ENCODE peak calls at places on chromosome 7, in nine cellular contexts. Y, E, V, Q, C, F, O, A and W are unnamed samples.

GRCh38 chr7:50594734-50595537 is 29.7 kb upstream of the DDC start:
- DNase-seq in V (no peak), E (no peak), A (no peak), O (no peak), Y (no peak), F (no peak), Q (no peak), C (no peak), W (no peak)

GRCh38 chr7:135253851-135254815 is 20.5 kb downstream of the STRA8 start:
- DNase-seq in Y (no peak), Q (no peak), E (no peak), O (peak), V (no peak), A (peak), F (no peak), C (no peak), W (peak)

GRCh38 chr7:116403265-116403664 is 96.3 kb upstream of the CAV2 start:
- DNase-seq in V (no peak), C (no peak), A (no peak), E (no peak), O (no peak), F (no peak), Y (no peak), Q (no peak), W (no peak)

GRCh38 chr7:7439564-7439963 is 96.1 kb downstream of the COL28A1 start:
- DNase-seq in Q (no peak), Y (no peak), A (no peak), C (no peak), O (no peak), F (no peak), E (no peak), V (no peak), W (peak)

GRCh38 chr7:44308741-44309270 is 16.6 kb downstream of the CAMK2B start:
- DNase-seq in C (no peak), V (no peak), O (no peak), E (no peak), A (no peak), Q (peak), Y (no peak), F (no peak), W (no peak)

GRCh38 chr7:130904792-130905191 is 170.8 kb upstream of the KLF14 start:
- DNase-seq in A (peak), F (no peak), E (no peak), Y (no peak), O (no peak), V (no peak), C (no peak), Q (no peak), W (peak)

GRCh38 chr7:122199171-122199570 is 55.1 kb upstream of the AASS start:
- DNase-seq in F (no peak), C (no peak), E (no peak), O (no peak), Q (no peak), V (no peak), A (no peak), Y (no peak), W (no peak)

GRCh38 chr7:151429555-151430331 is 10.2 kb downstream of the CRYGN start:
- DNase-seq in Y (no peak), C (peak), O (no peak), F (peak), A (peak), Q (peak), V (no peak), E (no peak), W (no peak)

GRCh38 chr7:24709051-24709450 is 48.2 kb downstream of the GSDME start:
- DNase-seq in Y (no peak), F (no peak), V (no peak), Q (no peak), A (no peak), E (no peak), C (no peak), O (no peak), W (no peak)

GRCh38 chr7:41915861-41916260 is 213.0 kb upstream of the INHBA start:
- DNase-seq in Q (no peak), A (peak), Y (no peak), E (no peak), F (no peak), C (no peak), O (no peak), V (no peak), W (peak)

GRCh38 chr7:83976302-83976701 is 218.3 kb downstream of the SEMA3A start:
- DNase-seq in F (no peak), A (peak), E (peak), Y (peak), C (no peak), V (peak), O (peak), Q (peak), W (peak)

GRCh38 chr7:84076219-84076618 is 118.4 kb downstream of the SEMA3A start:
- DNase-seq in V (no peak), F (no peak), Q (no peak), O (no peak), Y (no peak), A (no peak), C (no peak), E (no peak), W (no peak)

GRCh38 chr7:6654842-6655610 is 17.9 kb downstream of the ZNF316 start:
- DNase-seq in Y (no peak), Q (no peak), C (no peak), V (no peak), E (no peak), A (no peak), O (no peak), F (no peak), W (no peak)

GRCh38 chr7:7895754-7896153 is 72.8 kb upstream of the GLCCI1 start:
- DNase-seq in C (peak), V (no peak), F (no peak), E (no peak), O (no peak), Y (no peak), A (no peak), Q (no peak), W (no peak)

GRCh38 chr7:158187055-158187770 is 400.4 kb downstream of the PTPRN2 start:
- DNase-seq in C (no peak), E (no peak), A (no peak), V (no peak), Q (no peak), Y (peak), O (no peak), F (no peak), W (no peak)

GRCh38 chr7:117505238-117505637 is 25.4 kb downstream of the CFTR start:
- DNase-seq in Q (no peak), E (no peak), A (no peak), F (no peak), O (no peak), Y (no peak), C (no peak), V (no peak), W (peak)

GRCh38 chr7:1536768-1537630 is 6.5 kb downstream of the MAFK start:
- DNase-seq in Q (no peak), Y (no peak), E (peak), C (no peak), A (peak), O (peak), V (peak), F (no peak), W (peak)